ENCODE peak calls at places on chromosome 16, in four cellular contexts. One of them, this sample, is unnamed.

GRCh38 chr16:72530434-72530833 is 358.5 kb upstream of the PMFBP1 start:
- DNase-seq in A549: no peak
- DNase-seq in GM12878: no peak
- DNase-seq in K562: no peak
- DNase-seq in this sample: no peak

GRCh38 chr16:22727285-22728166 is 86.4 kb upstream of the HS3ST2 start:
- DNase-seq in A549: no peak
- DNase-seq in GM12878: no peak
- DNase-seq in K562: no peak
- DNase-seq in this sample: no peak

GRCh38 chr16:4649744-4650442 is 25.3 kb downstream of the MGRN1 start:
- DNase-seq in A549: no peak
- DNase-seq in GM12878: no peak
- DNase-seq in K562: no peak
- DNase-seq in this sample: no peak

GRCh38 chr16:67393790-67394270 is 532 bp upstream of the TPPP3 start:
- DNase-seq in A549: no peak
- DNase-seq in GM12878: no peak
- DNase-seq in K562: no peak
- DNase-seq in this sample: no peak

GRCh38 chr16:30982548-30983288 is 2.3 kb upstream of the HSD3B7 start:
- DNase-seq in A549: no peak
- DNase-seq in GM12878: no peak
- DNase-seq in K562: no peak
- DNase-seq in this sample: no peak

GRCh38 chr16:24010440-24011089 is 174.8 kb downstream of the PRKCB start:
- DNase-seq in A549: peak
- DNase-seq in GM12878: peak
- DNase-seq in K562: peak
- DNase-seq in this sample: peak

GRCh38 chr16:8109510-8110369 is 480.6 kb downstream of the TMEM114 start:
- DNase-seq in A549: no peak
- DNase-seq in GM12878: no peak
- DNase-seq in K562: peak
- DNase-seq in this sample: no peak

GRCh38 chr16:82633964-82634600 is 7.3 kb downstream of the CDH13 start:
- DNase-seq in A549: no peak
- DNase-seq in GM12878: no peak
- DNase-seq in K562: no peak
- DNase-seq in this sample: no peak

GRCh38 chr16:54938351-54939346 is 8.0 kb downstream of the IRX5 start:
- DNase-seq in A549: no peak
- DNase-seq in GM12878: no peak
- DNase-seq in K562: no peak
- DNase-seq in this sample: no peak

GRCh38 chr16:58027341-58028167 is 2.0 kb downstream of the MMP15 start:
- DNase-seq in A549: peak
- DNase-seq in GM12878: no peak
- DNase-seq in K562: peak
- DNase-seq in this sample: peak

GRCh38 chr16:67112591-67113399 is 3.1 kb downstream of the PHAF1 start:
- DNase-seq in A549: no peak
- DNase-seq in GM12878: no peak
- DNase-seq in K562: no peak
- DNase-seq in this sample: peak

GRCh38 chr16:79659352-79659751 is 58.8 kb upstream of the MAF start:
- DNase-seq in A549: no peak
- DNase-seq in GM12878: no peak
- DNase-seq in K562: no peak
- DNase-seq in this sample: no peak

GRCh38 chr16:88736088-88736487 is 29.8 kb downstream of the CTU2 start:
- DNase-seq in A549: no peak
- DNase-seq in GM12878: no peak
- DNase-seq in K562: no peak
- DNase-seq in this sample: no peak

GRCh38 chr16:22726868-22727267 is 87.1 kb upstream of the HS3ST2 start:
- DNase-seq in A549: no peak
- DNase-seq in GM12878: no peak
- DNase-seq in K562: no peak
- DNase-seq in this sample: no peak

GRCh38 chr16:56262148-56262878 is 71.0 kb downstream of the GNAO1 start:
- DNase-seq in A549: no peak
- DNase-seq in GM12878: no peak
- DNase-seq in K562: peak
- DNase-seq in this sample: no peak

GRCh38 chr16:85529489-85530369 is 83.4 kb upstream of the GSE1 start:
- DNase-seq in A549: no peak
- DNase-seq in GM12878: no peak
- DNase-seq in K562: no peak
- DNase-seq in this sample: no peak
- TF ChIP-seq MYC in A549: no peak
- TF ChIP-seq MYC in GM12878: no peak
- TF ChIP-seq MYC in K562: no peak
- TF ChIP-seq MYC in this sample: no peak

GRCh38 chr16:84768061-84768797 is 51.6 kb upstream of the CRISPLD2 start:
- DNase-seq in A549: no peak
- DNase-seq in GM12878: no peak
- DNase-seq in K562: no peak
- DNase-seq in this sample: no peak

GRCh38 chr16:84765606-84766580 is 53.9 kb upstream of the CRISPLD2 start:
- DNase-seq in A549: no peak
- DNase-seq in GM12878: no peak
- DNase-seq in K562: no peak
- DNase-seq in this sample: no peak

GRCh38 chr16:84766978-84767773 is 52.6 kb upstream of the CRISPLD2 start:
- DNase-seq in A549: no peak
- DNase-seq in GM12878: no peak
- DNase-seq in K562: no peak
- DNase-seq in this sample: no peak

GRCh38 chr16:84769416-84769815 is 50.4 kb upstream of the CRISPLD2 start:
- DNase-seq in A549: no peak
- DNase-seq in GM12878: no peak
- DNase-seq in K562: no peak
- DNase-seq in this sample: no peak

DNA sequence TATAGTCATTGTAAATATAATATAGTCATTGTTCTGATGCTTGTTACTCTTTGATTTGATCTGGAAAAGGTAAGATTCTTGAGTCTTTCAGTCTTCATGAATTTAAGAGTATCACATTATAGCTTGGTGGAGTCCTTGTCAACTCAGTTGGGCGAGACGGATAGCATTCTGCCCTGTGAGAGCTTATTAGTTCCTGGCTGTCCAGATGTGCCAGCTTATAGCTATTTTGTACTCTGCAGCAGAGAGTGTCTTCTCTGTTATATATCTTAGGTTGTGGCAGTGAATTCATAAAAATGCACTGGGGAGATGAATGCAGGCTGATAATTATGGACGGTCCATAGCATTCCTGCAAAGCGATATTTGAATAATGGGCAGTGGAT is 51.0 kb upstream of the CRISPLD2 start:
- DNase-seq in A549: no peak
- DNase-seq in GM12878: no peak
- DNase-seq in K562: no peak
- DNase-seq in this sample: no peak
- TF ChIP-seq KDM1A in A549: no peak
- TF ChIP-seq KDM1A in GM12878: no peak
- TF ChIP-seq KDM1A in K562: no peak
- TF ChIP-seq KDM1A in this sample: no peak

GRCh38 chr16:27373312-27373711 is 28.7 kb upstream of the IL21R start:
- DNase-seq in A549: no peak
- DNase-seq in GM12878: no peak
- DNase-seq in K562: no peak
- DNase-seq in this sample: no peak
- TF ChIP-seq MYC in A549: no peak
- TF ChIP-seq MYC in GM12878: no peak
- TF ChIP-seq MYC in K562: no peak
- TF ChIP-seq MYC in this sample: no peak

DNA sequence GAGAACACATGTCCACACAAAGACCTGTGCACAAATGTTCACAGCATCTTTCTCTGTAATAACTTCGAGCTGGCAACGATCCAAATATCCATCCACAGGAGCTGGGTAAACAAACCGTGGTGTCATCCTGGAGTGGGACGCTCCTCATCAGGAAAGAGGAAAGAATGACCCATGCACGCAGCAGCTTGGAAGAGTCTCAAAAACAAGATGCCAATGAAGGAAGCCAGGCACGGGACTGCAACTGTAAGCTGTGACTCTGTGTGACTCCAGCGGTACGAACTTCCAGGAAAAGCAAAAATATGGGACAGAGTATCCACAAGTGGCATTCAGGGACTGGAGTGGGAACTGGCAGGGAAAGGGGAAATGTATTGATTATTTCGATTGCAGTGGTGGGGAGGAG is 36.7 kb upstream of the CIBAR2 start:
- DNase-seq in A549: no peak
- DNase-seq in GM12878: no peak
- DNase-seq in K562: no peak
- DNase-seq in this sample: no peak
- TF ChIP-seq KDM1A in A549: no peak
- TF ChIP-seq KDM1A in GM12878: no peak
- TF ChIP-seq KDM1A in K562: no peak
- TF ChIP-seq KDM1A in this sample: no peak

GRCh38 chr16:12063004-12063395 is 86.5 kb downstream of the SNX29 start:
- DNase-seq in A549: no peak
- DNase-seq in GM12878: no peak
- DNase-seq in K562: no peak
- DNase-seq in this sample: no peak

GRCh38 chr16:12063435-12063834 is 86.9 kb downstream of the SNX29 start:
- DNase-seq in A549: no peak
- DNase-seq in GM12878: no peak
- DNase-seq in K562: no peak
- DNase-seq in this sample: no peak

GRCh38 chr16:12060751-12061150 is 84.2 kb downstream of the SNX29 start:
- DNase-seq in A549: no peak
- DNase-seq in GM12878: peak
- DNase-seq in K562: no peak
- DNase-seq in this sample: no peak

GRCh38 chr16:12062343-12063003 is 85.9 kb downstream of the SNX29 start:
- DNase-seq in A549: no peak
- DNase-seq in GM12878: no peak
- DNase-seq in K562: no peak
- DNase-seq in this sample: no peak

GRCh38 chr16:12061336-12062055 is 85.0 kb downstream of the SNX29 start:
- DNase-seq in A549: no peak
- DNase-seq in GM12878: no peak
- DNase-seq in K562: no peak
- DNase-seq in this sample: no peak
- TF ChIP-seq MYC in A549: no peak
- TF ChIP-seq MYC in GM12878: no peak
- TF ChIP-seq MYC in K562: no peak
- TF ChIP-seq MYC in this sample: no peak

GRCh38 chr16:75267631-75268264 is 16.3 kb upstream of the BCAR1 start:
- DNase-seq in A549: peak
- DNase-seq in GM12878: no peak
- DNase-seq in K562: no peak
- DNase-seq in this sample: peak

GRCh38 chr16:75266738-75267630 is 15.6 kb upstream of the BCAR1 start:
- DNase-seq in A549: no peak
- DNase-seq in GM12878: no peak
- DNase-seq in K562: no peak
- DNase-seq in this sample: no peak

GRCh38 chr16:75264531-75264998 is 13.1 kb upstream of the BCAR1 start:
- DNase-seq in A549: no peak
- DNase-seq in GM12878: no peak
- DNase-seq in K562: no peak
- DNase-seq in this sample: no peak

GRCh38 chr16:75264999-75265910 is 13.8 kb upstream of the BCAR1 start:
- DNase-seq in A549: no peak
- DNase-seq in GM12878: no peak
- DNase-seq in K562: peak
- DNase-seq in this sample: no peak

DNA sequence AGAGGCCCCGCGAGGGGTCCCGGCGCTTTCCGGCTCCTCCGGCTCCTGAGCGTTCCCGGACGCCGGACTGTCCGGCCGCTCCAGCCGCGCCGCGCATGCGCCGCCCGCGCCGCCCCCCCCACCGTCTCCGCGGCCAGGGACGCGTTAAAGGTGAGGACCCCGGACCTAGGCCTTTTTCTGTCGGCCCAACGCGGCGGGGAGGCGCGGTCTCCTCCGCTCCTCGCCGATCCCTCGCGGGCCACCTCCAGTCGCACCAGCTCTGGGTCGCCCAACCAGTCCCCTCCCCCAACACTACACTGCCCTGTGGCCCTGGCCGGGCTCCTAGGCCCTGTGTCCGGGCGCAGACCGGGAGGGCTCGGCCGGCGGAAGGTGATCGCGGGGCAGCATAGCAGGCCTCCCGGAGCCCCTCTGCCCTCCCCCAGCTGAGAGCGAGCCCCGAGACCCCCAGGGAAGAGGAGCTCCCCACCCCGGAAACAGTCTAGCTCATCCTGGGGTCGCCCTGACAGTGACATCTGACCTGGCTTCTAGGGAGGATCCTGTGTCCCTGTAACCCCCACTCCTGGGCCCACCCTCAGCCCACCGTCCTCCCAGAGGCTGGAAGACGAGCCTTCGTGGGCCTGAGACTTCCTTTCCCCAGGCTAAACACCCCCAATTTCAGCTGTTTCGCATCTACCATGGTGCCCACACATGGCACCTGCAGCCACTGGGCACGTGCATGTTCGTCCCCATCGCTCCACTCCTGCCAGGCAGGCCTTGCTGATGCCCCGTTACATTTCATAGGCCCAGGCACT is 14.7 kb upstream of the BCAR1 start:
- DNase-seq in A549: peak
- DNase-seq in GM12878: no peak
- DNase-seq in K562: peak
- DNase-seq in this sample: peak
- TF ChIP-seq KDM1A in A549: no peak
- TF ChIP-seq KDM1A in GM12878: no peak
- TF ChIP-seq KDM1A in K562: no peak
- TF ChIP-seq KDM1A in this sample: no peak

This sample was measured in HepG2.